ENCODE peak calls at places on chromosomes 3 and 15, in four cellular contexts. R, K, H and J are unnamed samples.
A peak's percentile ranks its signal among the peaks of the same experiment; 100 is the strongest.

GRCh38 chr15:75653347-75653913 is 5.7 kb downstream of the SNX33 start:
- DNase-seq in K (no peak), H (no peak), R (no peak), J (no peak)

GRCh38 chr3:11803977-11804903 is 42.4 kb downstream of the TAMM41 start:
- DNase-seq in K (peak; percentile 50), H (peak; percentile 5), R (peak; percentile 28), J (peak; percentile 47)

GRCh38 chr3:99929409-99930139 is 111.9 kb downstream of the CMSS1 start:
- DNase-seq in R (peak; percentile 23), H (no peak), K (no peak), J (no peak)

GRCh38 chr3:149581681-149582349 is 76.0 kb downstream of the WWTR1 start:
- DNase-seq in H (no peak), K (peak; percentile 83), R (peak; percentile 84), J (peak; percentile 87)

GRCh38 chr15:99682455-99682854 is 50.8 kb downstream of the LYSMD4 start:
- DNase-seq in H (no peak), K (peak; percentile 64), R (no peak), J (peak; percentile 81)

GRCh38 chr3:81758275-81758674 is 3.2 kb downstream of the GBE1 start:
- DNase-seq in H (no peak), K (no peak), R (no peak), J (peak; percentile 51)

GRCh38 chr3:178703268-178703975 is 167.2 kb downstream of the KCNMB2 start:
- DNase-seq in K (no peak), R (peak; percentile 69), H (no peak), J (peak; percentile 85)

GRCh38 chr3:126550488-126551051 is 8.2 kb downstream of the C3orf22 start:
- DNase-seq in K (no peak), R (no peak), H (no peak), J (no peak)